ENCODE peak calls at places on chromosomes 5 and 9, in six cellular contexts. One of them, this sample, is unnamed.

GRCh38 chr5:149242339-149242738 is 29.3 kb upstream of the AFAP1L1 start:
- DNase-seq in HT1080: no peak
- DNase-seq in endothelial cell: no peak
- DNase-seq in activated naive CD4-positive, alpha-beta T cell: no peak
- DNase-seq in uterus: no peak
- DNase-seq in HTR-8/SVneo: no peak
- DNase-seq in this sample: no peak

GRCh38 chr5:173984218-173984617 is 4.8 kb upstream of the C5orf47 start:
- DNase-seq in HT1080: no peak
- DNase-seq in endothelial cell: no peak
- DNase-seq in activated naive CD4-positive, alpha-beta T cell: no peak
- DNase-seq in uterus: no peak
- DNase-seq in HTR-8/SVneo: no peak
- DNase-seq in this sample: no peak

GRCh38 chr5:66841264-66841663 is 245.1 kb downstream of the MAST4 start:
- DNase-seq in HT1080: no peak
- DNase-seq in endothelial cell: no peak
- DNase-seq in activated naive CD4-positive, alpha-beta T cell: no peak
- DNase-seq in uterus: no peak
- DNase-seq in HTR-8/SVneo: no peak
- DNase-seq in this sample: no peak

GRCh38 chr9:126464694-126465441 is 138.2 kb downstream of the MVB12B start:
- DNase-seq in HT1080: no peak
- DNase-seq in endothelial cell: no peak
- DNase-seq in activated naive CD4-positive, alpha-beta T cell: no peak
- DNase-seq in uterus: no peak
- DNase-seq in HTR-8/SVneo: no peak
- DNase-seq in this sample: no peak

GRCh38 chr5:68265822-68266395 is 50.4 kb downstream of the PIK3R1 start:
- DNase-seq in HT1080: no peak
- DNase-seq in endothelial cell: no peak
- DNase-seq in activated naive CD4-positive, alpha-beta T cell: no peak
- DNase-seq in uterus: no peak
- DNase-seq in HTR-8/SVneo: no peak
- DNase-seq in this sample: no peak

GRCh38 chr5:137651022-137651421 is 84.9 kb downstream of the KLHL3 start:
- DNase-seq in HT1080: no peak
- DNase-seq in endothelial cell: no peak
- DNase-seq in activated naive CD4-positive, alpha-beta T cell: no peak
- DNase-seq in uterus: no peak
- DNase-seq in HTR-8/SVneo: no peak
- DNase-seq in this sample: no peak

GRCh38 chr5:80185095-80185494 is 70.8 kb downstream of the SERINC5 start:
- DNase-seq in HT1080: no peak
- DNase-seq in endothelial cell: no peak
- DNase-seq in activated naive CD4-positive, alpha-beta T cell: no peak
- DNase-seq in uterus: no peak
- DNase-seq in HTR-8/SVneo: no peak
- DNase-seq in this sample: no peak

GRCh38 chr5:135488727-135489465 is 36.7 kb upstream of the TIFAB start:
- DNase-seq in HT1080: peak
- DNase-seq in endothelial cell: peak
- DNase-seq in activated naive CD4-positive, alpha-beta T cell: no peak
- DNase-seq in uterus: no peak
- DNase-seq in HTR-8/SVneo: peak
- DNase-seq in this sample: no peak

GRCh38 chr9:93114169-93114983 is 18.4 kb downstream of the CARD19 start:
- DNase-seq in HT1080: no peak
- DNase-seq in endothelial cell: no peak
- DNase-seq in activated naive CD4-positive, alpha-beta T cell: no peak
- DNase-seq in uterus: peak
- DNase-seq in HTR-8/SVneo: no peak
- DNase-seq in this sample: no peak

GRCh38 chr5:13478831-13479465 is 465.5 kb downstream of the DNAH5 start:
- DNase-seq in HT1080: peak
- DNase-seq in endothelial cell: peak
- DNase-seq in activated naive CD4-positive, alpha-beta T cell: no peak
- DNase-seq in uterus: no peak
- DNase-seq in HTR-8/SVneo: peak
- DNase-seq in this sample: no peak

GRCh38 chr5:30401479-30402058 is 791.9 kb upstream of the CDH6 start:
- DNase-seq in HT1080: peak
- DNase-seq in endothelial cell: peak
- DNase-seq in activated naive CD4-positive, alpha-beta T cell: no peak
- DNase-seq in uterus: no peak
- DNase-seq in HTR-8/SVneo: peak
- DNase-seq in this sample: no peak

GRCh38 chr9:126028746-126029145 is 281.6 kb downstream of the PBX3 start:
- DNase-seq in HT1080: no peak
- DNase-seq in endothelial cell: no peak
- DNase-seq in activated naive CD4-positive, alpha-beta T cell: no peak
- DNase-seq in uterus: no peak
- DNase-seq in HTR-8/SVneo: no peak
- DNase-seq in this sample: no peak

GRCh38 chr9:126088336-126088735 is 238.3 kb upstream of the MVB12B start:
- DNase-seq in HT1080: no peak
- DNase-seq in endothelial cell: no peak
- DNase-seq in activated naive CD4-positive, alpha-beta T cell: no peak
- DNase-seq in uterus: no peak
- DNase-seq in HTR-8/SVneo: no peak
- DNase-seq in this sample: no peak

GRCh38 chr9:133023117-133023890 is 7.5 kb upstream of the GTF3C5 start:
- DNase-seq in HT1080: no peak
- DNase-seq in endothelial cell: no peak
- DNase-seq in activated naive CD4-positive, alpha-beta T cell: no peak
- DNase-seq in uterus: no peak
- DNase-seq in HTR-8/SVneo: no peak
- DNase-seq in this sample: no peak

GRCh38 chr5:154115314-154115713 is 75.2 kb upstream of the GALNT10 start:
- DNase-seq in HT1080: no peak
- DNase-seq in endothelial cell: no peak
- DNase-seq in activated naive CD4-positive, alpha-beta T cell: no peak
- DNase-seq in uterus: no peak
- DNase-seq in HTR-8/SVneo: no peak
- DNase-seq in this sample: no peak

GRCh38 chr5:128169369-128170017 is 85.9 kb downstream of the SLC12A2 start:
- DNase-seq in HT1080: no peak
- DNase-seq in endothelial cell: no peak
- DNase-seq in activated naive CD4-positive, alpha-beta T cell: no peak
- DNase-seq in uterus: no peak
- DNase-seq in HTR-8/SVneo: no peak
- DNase-seq in this sample: no peak

GRCh38 chr9:87685871-87686519 is 39.9 kb upstream of the CTSL start:
- DNase-seq in HT1080: no peak
- DNase-seq in endothelial cell: no peak
- DNase-seq in activated naive CD4-positive, alpha-beta T cell: no peak
- DNase-seq in uterus: no peak
- DNase-seq in HTR-8/SVneo: no peak
- DNase-seq in this sample: no peak

GRCh38 chr5:76701298-76701697 is 14.6 kb upstream of the F2R start:
- DNase-seq in HT1080: peak
- DNase-seq in endothelial cell: no peak
- DNase-seq in activated naive CD4-positive, alpha-beta T cell: no peak
- DNase-seq in uterus: no peak
- DNase-seq in HTR-8/SVneo: peak
- DNase-seq in this sample: no peak

GRCh38 chr5:53476019-53476418 is 4.4 kb upstream of the FST start:
- DNase-seq in HT1080: no peak
- DNase-seq in endothelial cell: no peak
- DNase-seq in activated naive CD4-positive, alpha-beta T cell: no peak
- DNase-seq in uterus: no peak
- DNase-seq in HTR-8/SVneo: no peak
- DNase-seq in this sample: no peak

GRCh38 chr5:122404653-122405362 is 92.8 kb downstream of the SNCAIP start:
- DNase-seq in HT1080: no peak
- DNase-seq in endothelial cell: no peak
- DNase-seq in activated naive CD4-positive, alpha-beta T cell: no peak
- DNase-seq in uterus: no peak
- DNase-seq in HTR-8/SVneo: no peak
- DNase-seq in this sample: no peak

GRCh38 chr5:140648132-140648432 is 453 bp downstream of the IK start:
- DNase-seq in HT1080: no peak
- DNase-seq in endothelial cell: no peak
- DNase-seq in activated naive CD4-positive, alpha-beta T cell: no peak
- DNase-seq in uterus: no peak
- DNase-seq in HTR-8/SVneo: no peak
- DNase-seq in this sample: no peak

GRCh38 chr5:99817796-99818195 is 717.4 kb upstream of the FAM174A start:
- DNase-seq in HT1080: no peak
- DNase-seq in endothelial cell: no peak
- DNase-seq in activated naive CD4-positive, alpha-beta T cell: no peak
- DNase-seq in uterus: no peak
- DNase-seq in HTR-8/SVneo: no peak
- DNase-seq in this sample: no peak

GRCh38 chr5:125550237-125550636 is 803.8 kb upstream of the ZNF608 start:
- DNase-seq in HT1080: peak
- DNase-seq in endothelial cell: no peak
- DNase-seq in activated naive CD4-positive, alpha-beta T cell: no peak
- DNase-seq in uterus: no peak
- DNase-seq in HTR-8/SVneo: no peak
- DNase-seq in this sample: no peak

GRCh38 chr9:134403292-134403681 is 77.0 kb downstream of the RXRA start:
- DNase-seq in HT1080: no peak
- DNase-seq in endothelial cell: no peak
- DNase-seq in activated naive CD4-positive, alpha-beta T cell: no peak
- DNase-seq in uterus: no peak
- DNase-seq in HTR-8/SVneo: no peak
- DNase-seq in this sample: no peak

GRCh38 chr9:34506623-34507022 is 16.2 kb downstream of the ENHO start:
- DNase-seq in HT1080: no peak
- DNase-seq in endothelial cell: no peak
- DNase-seq in activated naive CD4-positive, alpha-beta T cell: no peak
- DNase-seq in uterus: no peak
- DNase-seq in HTR-8/SVneo: no peak
- DNase-seq in this sample: no peak

GRCh38 chr9:36319806-36320205 is 61.6 kb upstream of the GNE start:
- DNase-seq in HT1080: no peak
- DNase-seq in endothelial cell: no peak
- DNase-seq in activated naive CD4-positive, alpha-beta T cell: no peak
- DNase-seq in uterus: no peak
- DNase-seq in HTR-8/SVneo: no peak
- DNase-seq in this sample: no peak

GRCh38 chr9:761155-761792 is 80.2 kb upstream of the DMRT1 start:
- DNase-seq in HT1080: no peak
- DNase-seq in endothelial cell: no peak
- DNase-seq in activated naive CD4-positive, alpha-beta T cell: no peak
- DNase-seq in uterus: no peak
- DNase-seq in HTR-8/SVneo: no peak
- DNase-seq in this sample: no peak

GRCh38 chr5:172003750-172004149 is 2.7 kb downstream of the FBXW11 start:
- DNase-seq in HT1080: no peak
- DNase-seq in endothelial cell: no peak
- DNase-seq in activated naive CD4-positive, alpha-beta T cell: no peak
- DNase-seq in uterus: no peak
- DNase-seq in HTR-8/SVneo: no peak
- DNase-seq in this sample: no peak

GRCh38 chr5:144162686-144163085 is 7.8 kb downstream of the YIPF5 start:
- DNase-seq in HT1080: no peak
- DNase-seq in endothelial cell: no peak
- DNase-seq in activated naive CD4-positive, alpha-beta T cell: no peak
- DNase-seq in uterus: no peak
- DNase-seq in HTR-8/SVneo: no peak
- DNase-seq in this sample: no peak

GRCh38 chr9:131661954-131662621 is 77.8 kb downstream of the RAPGEF1 start:
- DNase-seq in HT1080: no peak
- DNase-seq in endothelial cell: no peak
- DNase-seq in activated naive CD4-positive, alpha-beta T cell: no peak
- DNase-seq in uterus: no peak
- DNase-seq in HTR-8/SVneo: no peak
- DNase-seq in this sample: no peak

GRCh38 chr9:110370316-110370715 is 32.7 kb upstream of the TXNDC8 start:
- DNase-seq in HT1080: no peak
- DNase-seq in endothelial cell: no peak
- DNase-seq in activated naive CD4-positive, alpha-beta T cell: no peak
- DNase-seq in uterus: no peak
- DNase-seq in HTR-8/SVneo: peak
- DNase-seq in this sample: no peak

This sample was measured in mesothelial cell of epicardium.